ENCODE peak calls at places on chromosomes 2 and 18, in five cellular contexts. R, O, G, P and J are unnamed samples.

GRCh38 chr2:241984271-241984655 is 114.7 kb downstream of the RTP5 start:
- DNase-seq in O (no peak), R (no peak), P (no peak), G (no peak), J (no peak)

GRCh38 chr2:190205643-190206042 is 114.0 kb downstream of the HIBCH start:
- DNase-seq in O (no peak), R (peak), P (no peak), G (no peak), J (no peak)

GRCh38 chr2:241354668-241355658 is 1.1 kb upstream of the FARP2 start:
- DNase-seq in R (peak), P (peak), O (peak), G (peak), J (peak)

GRCh38 chr2:209472386-209472832 is 48.6 kb downstream of the MAP2 start:
- DNase-seq in O (no peak), R (peak), G (no peak), P (no peak), J (no peak)

GRCh38 chr2:78535395-78535794 is 490.1 kb upstream of the REG3G start:
- DNase-seq in P (no peak), R (no peak), G (no peak), O (no peak), J (no peak)

GRCh38 chr2:200199576-200200263 is 106.8 kb upstream of the SPATS2L start:
- DNase-seq in R (no peak), P (no peak), O (no peak), G (no peak), J (no peak)

GRCh38 chr18:10378688-10379465 is 75.6 kb upstream of the APCDD1 start:
- DNase-seq in G (no peak), P (no peak), R (peak), O (no peak), J (no peak)

GRCh38 chr18:11784905-11785304 is 66.3 kb upstream of the CHMP1B start:
- DNase-seq in R (no peak), P (no peak), G (no peak), O (no peak), J (no peak)

GRCh38 chr2:74349889-74350288 is 6.7 kb upstream of the SLC4A5 start:
- DNase-seq in G (no peak), R (no peak), P (no peak), O (no peak), J (no peak)

GRCh38 chr2:191109888-191110287 is 40.9 kb downstream of the STAT4 start:
- DNase-seq in R (no peak), O (no peak), G (no peak), P (no peak), J (no peak)

GRCh38 chr2:108993095-108993937 is 4.3 kb upstream of the EDAR start:
- DNase-seq in P (no peak), O (no peak), G (no peak), R (no peak), J (no peak)

GRCh38 chr2:19554520-19554919 is 196.1 kb upstream of the OSR1 start:
- DNase-seq in P (no peak), O (no peak), G (no peak), R (no peak), J (no peak)